ENCODE peak calls at places on chromosome 14, in ten cellular contexts. E is AG20443; W is progenitor cell of endocrine pancreas; U is activated B cell treated with CpG ODN at 0.5 μM for 24 hours; Z is ureter; C is activated naive CD4-positive, alpha-beta T cell; N is AG09319; G is stimulated activated CD8-positive, alpha-beta memory T cell treated with anti-CD3 and anti-CD28 coated beads, Interleukin-15, amount 100 ng/mL, for 48 hours; X is cardiac muscle cell; I is WTC11. B is an unnamed sample.

GRCh38 chr14:87133073-87133815 is 859.7 kb downstream of the GALC start:
- DNase-seq in E (peak; percentile 85), W (no peak), U (no peak), Z (no peak), C (no peak), N (no peak), G (no peak), X (no peak), I (no peak), B (no peak)

GRCh38 chr14:104075530-104076151 is 9.9 kb upstream of the ASPG start:
- DNase-seq in E (no peak), W (no peak), U (no peak), Z (no peak), C (no peak), N (no peak), G (no peak), X (peak; percentile 10), I (no peak), B (no peak)

GRCh38 chr14:21264025-21264801 is 5.0 kb downstream of the HNRNPC start:
- DNase-seq in E (peak; percentile 47), W (no peak), U (no peak), Z (no peak), C (no peak), N (peak; percentile 37), G (no peak), X (peak; percentile 54), I (no peak), B (no peak)

GRCh38 chr14:59161571-59162175 is 26.8 kb upstream of the DAAM1 start:
- DNase-seq in E (peak; percentile 37), W (no peak), U (no peak), Z (no peak), C (no peak), N (no peak), G (peak; percentile 3), X (peak; percentile 92), I (no peak), B (no peak)

GRCh38 chr14:104424406-104425072 is 155.0 kb upstream of the C14orf180 start:
- DNase-seq in E (peak; percentile 11), W (no peak), U (no peak), Z (no peak), C (no peak), N (no peak), G (no peak), X (peak; percentile 29), I (no peak), B (no peak)

GRCh38 chr14:28656704-28657255 is 109.8 kb upstream of the FOXG1 start:
- DNase-seq in E (no peak), W (no peak), U (no peak), Z (no peak), C (no peak), N (no peak), G (no peak), X (no peak), I (no peak), B (no peak)

GRCh38 chr14:89485264-89485663 is 68.2 kb upstream of the FOXN3 start:
- DNase-seq in E (no peak), W (no peak), U (no peak), Z (no peak), C (no peak), N (no peak), G (no peak), X (no peak), I (no peak), B (no peak)

GRCh38 chr14:33085799-33086198 is 147.1 kb downstream of the NPAS3 start:
- DNase-seq in E (no peak), W (no peak), U (no peak), Z (no peak), C (no peak), N (no peak), G (no peak), X (no peak), I (no peak), B (no peak)

GRCh38 chr14:81169711-81170103 is 51.1 kb downstream of the GTF2A1 start:
- DNase-seq in E (peak; percentile 47), W (no peak), U (no peak), Z (peak; percentile 68), C (no peak), N (no peak), G (no peak), X (peak; percentile 41), I (no peak), B (peak; percentile 55)

GRCh38 chr14:98162829-98163228 is 1109.2 kb downstream of the BCL11B start:
- DNase-seq in E (no peak), W (no peak), U (no peak), Z (no peak), C (no peak), N (no peak), G (no peak), X (no peak), I (no peak), B (no peak)

GRCh38 chr14:46490150-46490769 is 161.3 kb downstream of the RPL10L start:
- DNase-seq in E (no peak), W (no peak), U (no peak), Z (no peak), C (no peak), N (no peak), G (no peak), X (peak; percentile 1), I (peak; percentile 12), B (no peak)

GRCh38 chr14:54650331-54651017 is 83.5 kb downstream of the SAMD4A start:
- DNase-seq in E (peak; percentile 74), W (no peak), U (no peak), Z (peak; percentile 63), C (no peak), N (no peak), G (no peak), X (peak; percentile 59), I (no peak), B (peak; percentile 66)

GRCh38 chr14:94397899-94398479 is 9.6 kb upstream of the SERPINA1 start:
- DNase-seq in E (no peak), W (no peak), U (no peak), Z (no peak), C (no peak), N (no peak), G (no peak), X (no peak), I (no peak), B (no peak)

GRCh38 chr14:93543766-93544165 is 113.0 kb downstream of the UNC79 start:
- DNase-seq in E (peak; percentile 16), W (no peak), U (no peak), Z (no peak), C (no peak), N (no peak), G (no peak), X (peak; percentile 44), I (no peak), B (no peak)

GRCh38 chr14:55256586-55256985 is 14.6 kb upstream of the FBXO34 start:
- DNase-seq in E (no peak), W (no peak), U (no peak), Z (no peak), C (no peak), N (no peak), G (no peak), X (no peak), I (no peak), B (no peak)

B was measured in mucosa of gallbladder.